ENCODE peak calls at places on chromosome 17, in eight cellular contexts. H, M, Z, R, A, J, E and O are unnamed samples.

GRCh38 chr17:52106638-52107261 is 51.8 kb downstream of the CA10 start:
- DNase-seq in A (peak; percentile 56), H (no peak), R (no peak), J (peak; percentile 47), M (no peak), E (peak; percentile 33), Z (no peak), O (peak; percentile 50)

GRCh38 chr17:67218385-67218950 is 26.5 kb downstream of the HELZ start:
- DNase-seq in J (no peak), H (no peak), M (no peak), Z (no peak), E (no peak), A (no peak), R (no peak), O (no peak)

GRCh38 chr17:77453613-77454559 is 313.1 kb downstream of the SEC14L1 start:
- DNase-seq in J (no peak), M (no peak), R (no peak), A (no peak), Z (no peak), H (no peak), E (peak; percentile 89), O (peak; percentile 85)

GRCh38 chr17:16283705-16284104 is 66.7 kb downstream of the PIGL start:
- DNase-seq in H (no peak), M (no peak), J (no peak), A (no peak), Z (no peak), R (no peak), E (no peak), O (no peak)

GRCh38 chr17:39928868-39929651 is 1.5 kb downstream of the LRRC3C start:
- DNase-seq in M (no peak), E (no peak), A (no peak), R (no peak), H (no peak), Z (no peak), J (no peak), O (no peak)

GRCh38 chr17:28193241-28193640 is 125.8 kb upstream of the TMEM97 start:
- DNase-seq in J (peak; percentile 18), M (no peak), A (no peak), E (peak; percentile 21), Z (no peak), H (peak; percentile 71), R (peak; percentile 63), O (no peak)

GRCh38 chr17:32546031-32546444 is 59.2 kb downstream of the CDK5R1 start:
- DNase-seq in M (no peak), Z (no peak), J (no peak), A (no peak), H (no peak), E (no peak), R (no peak), O (no peak)

GRCh38 chr17:40344321-40345160 is 20.0 kb downstream of the GJD3 start:
- DNase-seq in R (no peak), J (no peak), M (no peak), E (peak; percentile 26), Z (no peak), A (peak; percentile 45), H (no peak), O (no peak)

GRCh38 chr17:6095501-6095900 is 25.3 kb downstream of the WSCD1 start:
- DNase-seq in Z (no peak), J (no peak), A (no peak), H (no peak), E (no peak), M (no peak), R (no peak), O (no peak)

GRCh38 chr17:8060274-8060673 is 21.4 kb downstream of the ALOX15B start:
- DNase-seq in E (peak; percentile 66), J (no peak), M (no peak), H (peak; percentile 65), R (no peak), Z (peak; percentile 19), A (no peak), O (peak; percentile 64)

GRCh38 chr17:57858838-57859237 is 9.0 kb upstream of the MRPS23 start:
- DNase-seq in H (peak; percentile 46), Z (no peak), R (no peak), A (no peak), E (no peak), J (no peak), M (no peak), O (no peak)

GRCh38 chr17:1516403-1517161 is at the start of gene INPP5K:
- DNase-seq in E (peak; percentile 99), R (peak; percentile 98), J (peak; percentile 93), Z (peak; percentile 94), H (peak; percentile 99), M (peak; percentile 99), A (peak; percentile 99), O (peak; percentile 99)

GRCh38 chr17:55722742-55723487 is at the start of gene TMEM100:
- DNase-seq in A (no peak), R (peak; percentile 76), J (no peak), H (peak; percentile 87), M (no peak), E (no peak), Z (no peak), O (no peak)

GRCh38 chr17:55883112-55883511 is 132.3 kb downstream of the PCTP start:
- DNase-seq in H (no peak), M (no peak), E (no peak), A (no peak), R (no peak), J (no peak), Z (no peak), O (no peak)

GRCh38 chr17:17232303-17232621 is 4.7 kb downstream of the FLCN start:
- DNase-seq in Z (no peak), A (no peak), R (no peak), M (no peak), E (no peak), J (no peak), H (no peak), O (no peak)

GRCh38 chr17:2075336-2076056 is 20.6 kb downstream of the HIC1 start:
- DNase-seq in E (no peak), Z (no peak), H (peak; percentile 77), A (peak; percentile 73), M (peak; percentile 53), R (no peak), J (no peak), O (no peak)

GRCh38 chr17:10724546-10725195 is 5.2 kb downstream of the TMEM220 start:
- DNase-seq in H (no peak), E (peak; percentile 83), Z (no peak), A (no peak), M (no peak), R (no peak), J (no peak), O (no peak)

DNA sequence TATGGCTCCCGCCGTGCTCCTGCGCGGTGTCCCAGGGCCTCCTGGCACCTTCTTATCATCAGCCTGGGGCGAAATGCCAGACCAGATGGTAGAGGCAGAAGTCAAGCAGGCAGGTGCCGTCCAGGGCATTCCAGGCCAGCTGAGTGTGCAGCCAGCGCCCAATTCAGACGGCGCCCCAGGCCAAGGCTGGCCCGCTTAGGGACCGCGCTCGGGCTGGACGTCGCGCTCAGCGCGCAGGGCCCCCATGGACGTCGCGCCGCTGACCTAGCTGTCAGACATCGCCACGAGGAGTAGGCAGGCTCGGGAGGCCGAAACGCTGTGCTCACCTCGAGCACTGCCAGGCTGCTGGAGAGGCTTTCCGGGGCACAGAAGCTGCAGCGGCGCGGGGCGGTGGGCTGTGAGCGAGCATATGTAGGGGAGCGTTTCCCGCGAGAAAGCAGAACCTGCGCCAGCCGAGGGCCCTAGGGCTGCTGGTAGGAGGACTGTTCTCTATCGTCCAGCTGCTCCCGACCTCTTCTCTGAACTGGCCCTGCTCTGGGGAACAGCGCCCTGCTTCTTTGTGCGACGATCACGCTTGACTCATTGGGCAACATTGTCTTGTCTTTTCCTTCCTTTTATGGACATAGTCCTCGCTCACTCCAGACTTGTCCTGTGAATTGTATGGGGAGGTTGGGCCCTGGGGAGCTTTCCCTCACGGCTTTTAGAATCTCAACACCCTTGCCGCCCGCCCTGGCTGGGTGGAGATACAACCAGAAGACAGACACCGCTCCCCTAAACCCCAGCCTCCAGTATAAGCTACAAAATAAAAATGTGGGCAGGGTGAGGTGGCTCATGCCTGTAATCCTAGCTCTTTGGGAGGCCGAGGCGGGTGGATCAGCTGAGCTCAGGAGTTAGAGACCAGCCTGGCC is 8.4 kb upstream of the CA4 start:
- DNase-seq in E (no peak), H (no peak), R (no peak), J (no peak), M (peak; percentile 83), Z (no peak), A (no peak), O (peak; percentile 89)
- H3K27me3 ChIP-seq in E (peaks cover 72% of the 10 kb centered on the region), H (peaks cover 78% of the 10 kb centered on the region), R (peaks cover 64% of the 10 kb centered on the region), J (peaks cover 4% of the 10 kb centered on the region), M (peaks cover 31% of the 10 kb centered on the region), Z (no peaks in the 10 kb centered on the region), A (no peaks in the 10 kb centered on the region), O (peaks cover 48% of the 10 kb centered on the region)

DNA sequence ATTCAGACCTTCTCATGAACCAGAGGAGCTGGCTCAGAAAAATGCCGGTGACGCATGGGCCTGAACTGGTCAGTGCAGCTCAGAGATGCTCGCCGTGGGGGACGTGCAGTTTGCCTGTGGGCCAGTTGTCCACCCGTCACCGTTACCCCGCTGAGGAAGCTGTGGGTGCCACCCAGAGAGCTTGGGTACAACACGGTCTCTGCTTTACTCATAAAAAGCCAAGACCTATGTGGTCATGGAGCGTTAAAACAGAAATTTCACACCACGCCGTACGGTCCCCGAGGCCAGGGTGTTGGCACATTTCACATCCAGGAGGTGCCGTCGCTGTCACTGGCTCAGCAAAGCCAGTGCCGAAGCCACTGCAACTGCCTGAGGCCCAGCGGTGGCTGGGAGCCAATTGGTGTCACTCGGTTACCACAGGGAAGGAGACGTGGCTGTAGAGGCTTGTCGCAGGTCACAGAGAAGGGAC is 120.9 kb downstream of the METRNL start:
- DNase-seq in H (peak; percentile 84), A (peak; percentile 41), E (peak; percentile 63), Z (no peak), R (peak; percentile 91), J (peak; percentile 52), M (peak; percentile 73), O (peak; percentile 70)
- H3K9me3 ChIP-seq in H (no peaks in the 10 kb centered on the region), A (no peaks in the 10 kb centered on the region), E (no peaks in the 10 kb centered on the region), Z (no peaks in the 10 kb centered on the region), R (no peaks in the 10 kb centered on the region), J (no peaks in the 10 kb centered on the region), M (no peaks in the 10 kb centered on the region), O (no peaks in the 10 kb centered on the region)

DNA sequence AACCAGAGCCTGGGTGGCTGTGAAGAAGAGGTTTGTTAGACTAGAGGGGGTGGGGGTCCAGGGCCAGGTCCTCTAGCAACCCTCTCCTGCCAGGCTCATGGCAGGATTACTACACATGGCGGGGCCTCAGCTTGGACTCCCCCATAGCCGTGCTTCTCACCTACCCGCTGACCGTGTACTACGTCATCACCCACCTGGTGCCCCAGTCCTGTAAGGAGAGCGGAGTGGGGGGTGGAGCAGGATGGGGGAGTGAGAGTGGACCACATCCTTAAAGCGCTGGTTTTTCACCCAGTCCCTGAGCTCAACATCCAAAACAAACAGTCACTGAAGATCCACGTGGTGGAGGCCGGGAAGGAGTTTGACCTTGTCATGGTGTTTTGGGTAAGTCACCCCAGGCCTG is 4.2 kb upstream of the CXCL16 start:
- DNase-seq in H (no peak), E (no peak), R (no peak), M (no peak), J (no peak), A (no peak), Z (no peak), O (no peak)
- TF ChIP-seq EP300 in H (no peak), E (no peak), R (no peak), M (no peak), J (no peak), A (no peak), Z (no peak), O (no peak)

DNA sequence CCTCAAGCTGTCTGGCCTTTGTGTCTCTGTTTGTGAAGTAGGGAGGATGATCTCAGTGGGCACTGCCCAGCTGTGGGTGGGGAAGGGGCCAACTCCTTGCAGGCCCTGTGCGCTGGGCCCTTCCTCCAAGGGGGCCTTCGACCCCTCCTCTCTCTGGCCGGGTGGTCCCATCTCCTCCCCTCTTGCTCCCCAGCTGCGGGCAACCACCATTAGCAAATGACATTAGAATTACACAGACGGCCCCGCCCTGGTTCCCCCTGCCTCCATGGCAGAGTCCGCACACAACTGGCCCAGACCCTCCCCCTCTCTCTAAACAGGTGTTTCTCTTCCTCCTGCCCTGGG is 2.5 kb upstream of the SLC6A4 start:
- DNase-seq in H (no peak), M (peak; percentile 16), A (no peak), Z (no peak), R (no peak), J (no peak), E (no peak), O (no peak)
- H3K27me3 ChIP-seq in H (peaks cover 66% of the 10 kb centered on the region), M (peaks cover 21% of the 10 kb centered on the region), A (no peaks in the 10 kb centered on the region), Z (no peaks in the 10 kb centered on the region), R (peaks cover 17% of the 10 kb centered on the region), J (no peaks in the 10 kb centered on the region), E (peaks cover 68% of the 10 kb centered on the region), O (peaks cover 37% of the 10 kb centered on the region)